ENCODE peak calls at places on chromosome 6, in four cellular contexts. B is NCI-H2081; Y is naive thymus-derived CD8-positive, alpha-beta T cell; H is stimulated activated CD4-positive, alpha-beta T cell treated with anti-CD3 and anti-CD28 coated beads, Interleukin-1b, Interleukin-23, amount 100 ng/mL, for 24 hours. L is an unnamed sample.

GRCh38 chr6:22003219-22003779 is 293.5 kb downstream of the PRL start:
- DNase-seq in H (no peak), B (no peak), Y (no peak), L (no peak)

GRCh38 chr6:53903357-53903756 is 108.6 kb downstream of the LRRC1 start:
- DNase-seq in H (no peak), B (no peak), Y (no peak), L (no peak)

GRCh38 chr6:77879527-77879926 is 226.7 kb downstream of the MEI4 start:
- DNase-seq in H (no peak), Y (no peak), B (no peak), L (no peak)

GRCh38 chr6:111628117-111628866 is 22.6 kb upstream of the TRAF3IP2 start:
- DNase-seq in Y (no peak), B (no peak), H (no peak), L (no peak)

GRCh38 chr6:72621243-72622093 is at the start of gene KCNQ5:
- DNase-seq in H (peak; percentile 32), Y (peak; percentile 4), B (no peak), L (no peak)

GRCh38 chr6:106731144-106731842 is 101.9 kb downstream of the QRSL1 start:
- DNase-seq in Y (no peak), B (no peak), H (no peak), L (no peak)

GRCh38 chr6:30348957-30349356 is 4.0 kb downstream of the RPP21 start:
- DNase-seq in B (no peak), Y (no peak), H (no peak), L (no peak)

GRCh38 chr6:168116975-168117899 is 38.2 kb upstream of the FRMD1 start:
- DNase-seq in B (no peak), Y (no peak), H (no peak), L (peak; percentile 39)

GRCh38 chr6:118725944-118726343 is 74.6 kb upstream of the CEP85L start:
- DNase-seq in Y (peak; percentile 63), B (no peak), H (peak; percentile 58), L (no peak)

GRCh38 chr6:14917101-14917500 is 328.8 kb upstream of the JARID2 start:
- DNase-seq in H (no peak), B (no peak), Y (no peak), L (no peak)

GRCh38 chr6:33317418-33317667 is 201 bp downstream of the ZBTB22 start:
- DNase-seq in Y (no peak), B (no peak), H (no peak), L (no peak)

GRCh38 chr6:26576929-26577719 is 19.6 kb upstream of the ABT1 start:
- DNase-seq in Y (no peak), B (peak; percentile 6), H (peak; percentile 71), L (peak; percentile 88)

GRCh38 chr6:105388392-105388791 is 14.5 kb downstream of the PREP start:
- DNase-seq in B (no peak), H (no peak), Y (no peak), L (no peak)

GRCh38 chr6:121142093-121142492 is 192.2 kb downstream of the TBC1D32 start:
- DNase-seq in B (no peak), Y (no peak), H (no peak), L (no peak)

GRCh38 chr6:44253307-44254101 is 3.8 kb downstream of the SLC35B2 start:
- DNase-seq in B (peak; percentile 23), H (no peak), Y (no peak), L (no peak)

GRCh38 chr6:20751293-20751946 is 217.2 kb downstream of the CDKAL1 start:
- DNase-seq in Y (no peak), H (no peak), B (peak; percentile 26), L (no peak)

GRCh38 chr6:4358414-4359107 is 223.2 kb upstream of the ECI2 start:
- DNase-seq in H (no peak), Y (no peak), B (no peak), L (peak; percentile 53)

GRCh38 chr6:54892831-54893230 is 46.3 kb downstream of the FAM83B start:
- DNase-seq in Y (no peak), H (no peak), B (no peak), L (no peak)

GRCh38 chr6:98957440-98957839 is 9.7 kb upstream of the FBXL4 start:
- DNase-seq in Y (no peak), H (no peak), B (no peak), L (no peak)

GRCh38 chr6:79421001-79421411 is 116.2 kb downstream of the LCA5 start:
- DNase-seq in Y (no peak), H (no peak), B (no peak), L (no peak)

GRCh38 chr6:1838604-1839003 is 228.9 kb downstream of the FOXC1 start:
- DNase-seq in B (no peak), Y (no peak), H (no peak), L (no peak)

GRCh38 chr6:118963003-118963402 is 28.0 kb upstream of the MCM9 start:
- DNase-seq in B (no peak), H (no peak), Y (no peak), L (no peak)

GRCh38 chr6:53038148-53038547 is 27.1 kb upstream of the FBXO9 start:
- DNase-seq in H (no peak), Y (no peak), B (no peak), L (no peak)

GRCh38 chr6:3603443-3604130 is 146.7 kb upstream of the SLC22A23 start:
- DNase-seq in Y (no peak), B (no peak), H (no peak), L (no peak)

GRCh38 chr6:71478834-71479541 is 190.4 kb downstream of the OGFRL1 start:
- DNase-seq in B (no peak), Y (no peak), H (no peak), L (no peak)

GRCh38 chr6:108442770-108443520 is 117.8 kb upstream of the FOXO3 start:
- DNase-seq in Y (no peak), H (no peak), B (no peak), L (no peak)

GRCh38 chr6:167806061-167806700 is 20.5 kb upstream of the AFDN start:
- DNase-seq in H (no peak), B (no peak), Y (no peak), L (no peak)

GRCh38 chr6:69780585-69781178 is 16.1 kb downstream of the LMBRD1 start:
- DNase-seq in B (no peak), Y (no peak), H (no peak), L (no peak)

GRCh38 chr6:4180653-4181255 is 45.4 kb upstream of the ECI2 start:
- DNase-seq in B (no peak), Y (no peak), H (no peak), L (no peak)

GRCh38 chr6:38262041-38262440 is 377.7 kb downstream of the BTBD9 start:
- DNase-seq in Y (no peak), B (no peak), H (no peak), L (no peak)

GRCh38 chr6:148296746-148297145 is 45.9 kb upstream of the SASH1 start:
- DNase-seq in B (no peak), H (no peak), Y (no peak), L (no peak)

GRCh38 chr6:144294016-144294415 is 8.9 kb downstream of the UTRN start:
- DNase-seq in Y (no peak), B (no peak), H (no peak), L (no peak)

GRCh38 chr6:129749749-129750120 is 39.8 kb upstream of the ARHGAP18 start:
- DNase-seq in H (no peak), Y (no peak), B (no peak), L (no peak)

GRCh38 chr6:89895273-89895874 is 1.1 kb downstream of the GJA10 start:
- DNase-seq in Y (no peak), H (no peak), B (no peak), L (peak; percentile 76)

GRCh38 chr6:147204060-147204785 is at the start of gene STXBP5:
- DNase-seq in Y (peak; percentile 25), B (peak; percentile 44), H (peak; percentile 2), L (peak; percentile 63)

L was measured in H1.